ENCODE peak calls at places on chromosomes 6 and 20, in eight cellular contexts. One of them, this sample, is unnamed.

GRCh38 chr6:125574604-125575003 is 174.8 kb upstream of the HEY2 start:
- DNase-seq in cardiac muscle cell: no peak
- DNase-seq in brain microvascular endothelial cell: no peak
- DNase-seq in substantia nigra: no peak
- DNase-seq in psoas muscle: no peak
- DNase-seq in breast epithelium: no peak
- DNase-seq in upper lobe of right lung: no peak
- DNase-seq in CD8-positive, alpha-beta T cell: no peak
- DNase-seq in this sample: no peak

GRCh38 chr6:52598123-52598823 is 21.4 kb upstream of the TRAM2 start:
- DNase-seq in cardiac muscle cell: peak; percentile 88
- DNase-seq in brain microvascular endothelial cell: peak; percentile 85
- DNase-seq in substantia nigra: peak; percentile 41
- DNase-seq in psoas muscle: peak; percentile 62
- DNase-seq in breast epithelium: peak; percentile 27
- DNase-seq in upper lobe of right lung: no peak
- DNase-seq in CD8-positive, alpha-beta T cell: no peak
- DNase-seq in this sample: peak; percentile 73

GRCh38 chr20:40390654-40391053 is 298.4 kb downstream of the MAFB start:
- DNase-seq in cardiac muscle cell: no peak
- DNase-seq in brain microvascular endothelial cell: no peak
- DNase-seq in substantia nigra: no peak
- DNase-seq in psoas muscle: no peak
- DNase-seq in breast epithelium: no peak
- DNase-seq in upper lobe of right lung: no peak
- DNase-seq in CD8-positive, alpha-beta T cell: no peak
- DNase-seq in this sample: no peak

GRCh38 chr6:29992792-29993191 is 50.5 kb downstream of the HLA-A start:
- DNase-seq in cardiac muscle cell: no peak
- DNase-seq in brain microvascular endothelial cell: peak; percentile 7
- DNase-seq in substantia nigra: no peak
- DNase-seq in psoas muscle: no peak
- DNase-seq in breast epithelium: no peak
- DNase-seq in upper lobe of right lung: no peak
- DNase-seq in CD8-positive, alpha-beta T cell: no peak
- DNase-seq in this sample: no peak

GRCh38 chr6:97850458-97851218 is 567.6 kb upstream of the MMS22L start:
- DNase-seq in cardiac muscle cell: peak; percentile 3
- DNase-seq in brain microvascular endothelial cell: no peak
- DNase-seq in substantia nigra: no peak
- DNase-seq in psoas muscle: no peak
- DNase-seq in breast epithelium: no peak
- DNase-seq in upper lobe of right lung: no peak
- DNase-seq in CD8-positive, alpha-beta T cell: no peak
- DNase-seq in this sample: no peak

GRCh38 chr6:101444717-101445116 is 51.2 kb downstream of the GRIK2 start:
- DNase-seq in cardiac muscle cell: no peak
- DNase-seq in brain microvascular endothelial cell: no peak
- DNase-seq in substantia nigra: no peak
- DNase-seq in psoas muscle: no peak
- DNase-seq in breast epithelium: no peak
- DNase-seq in upper lobe of right lung: no peak
- DNase-seq in CD8-positive, alpha-beta T cell: no peak
- DNase-seq in this sample: no peak

GRCh38 chr20:5192570-5193431 is 66.0 kb downstream of the CDS2 start:
- DNase-seq in cardiac muscle cell: no peak
- DNase-seq in brain microvascular endothelial cell: no peak
- DNase-seq in substantia nigra: no peak
- DNase-seq in psoas muscle: no peak
- DNase-seq in breast epithelium: no peak
- DNase-seq in upper lobe of right lung: no peak
- DNase-seq in CD8-positive, alpha-beta T cell: no peak
- DNase-seq in this sample: no peak

GRCh38 chr6:166058064-166058739 is 109.4 kb downstream of the TBXT start:
- DNase-seq in cardiac muscle cell: peak; percentile 86
- DNase-seq in brain microvascular endothelial cell: peak; percentile 56
- DNase-seq in substantia nigra: no peak
- DNase-seq in psoas muscle: no peak
- DNase-seq in breast epithelium: no peak
- DNase-seq in upper lobe of right lung: no peak
- DNase-seq in CD8-positive, alpha-beta T cell: no peak
- DNase-seq in this sample: peak; percentile 55

GRCh38 chr20:22456109-22456508 is 128.3 kb downstream of the FOXA2 start:
- DNase-seq in cardiac muscle cell: no peak
- DNase-seq in brain microvascular endothelial cell: no peak
- DNase-seq in substantia nigra: no peak
- DNase-seq in psoas muscle: no peak
- DNase-seq in breast epithelium: no peak
- DNase-seq in upper lobe of right lung: no peak
- DNase-seq in CD8-positive, alpha-beta T cell: no peak
- DNase-seq in this sample: no peak

GRCh38 chr6:109456710-109457595 is 1.4 kb upstream of the MICAL1 start:
- DNase-seq in cardiac muscle cell: peak; percentile 73
- DNase-seq in brain microvascular endothelial cell: no peak
- DNase-seq in substantia nigra: peak; percentile 19
- DNase-seq in psoas muscle: peak; percentile 76
- DNase-seq in breast epithelium: no peak
- DNase-seq in upper lobe of right lung: no peak
- DNase-seq in CD8-positive, alpha-beta T cell: no peak
- DNase-seq in this sample: peak; percentile 84

GRCh38 chr6:12555267-12555666 is 161.3 kb upstream of the PHACTR1 start:
- DNase-seq in cardiac muscle cell: peak; percentile 90
- DNase-seq in brain microvascular endothelial cell: peak; percentile 60
- DNase-seq in substantia nigra: no peak
- DNase-seq in psoas muscle: no peak
- DNase-seq in breast epithelium: no peak
- DNase-seq in upper lobe of right lung: no peak
- DNase-seq in CD8-positive, alpha-beta T cell: no peak
- DNase-seq in this sample: no peak

GRCh38 chr20:13739726-13740649 is 44.7 kb downstream of the ESF1 start:
- DNase-seq in cardiac muscle cell: peak; percentile 71
- DNase-seq in brain microvascular endothelial cell: no peak
- DNase-seq in substantia nigra: no peak
- DNase-seq in psoas muscle: no peak
- DNase-seq in breast epithelium: no peak
- DNase-seq in upper lobe of right lung: no peak
- DNase-seq in CD8-positive, alpha-beta T cell: no peak
- DNase-seq in this sample: no peak

GRCh38 chr6:42390228-42390934 is 61.3 kb downstream of the TRERF1 start:
- DNase-seq in cardiac muscle cell: no peak
- DNase-seq in brain microvascular endothelial cell: no peak
- DNase-seq in substantia nigra: no peak
- DNase-seq in psoas muscle: no peak
- DNase-seq in breast epithelium: no peak
- DNase-seq in upper lobe of right lung: no peak
- DNase-seq in CD8-positive, alpha-beta T cell: peak; percentile 62
- DNase-seq in this sample: no peak

GRCh38 chr6:80163754-80164187 is 57.3 kb downstream of the BCKDHB start:
- DNase-seq in cardiac muscle cell: peak; percentile 60
- DNase-seq in brain microvascular endothelial cell: peak; percentile 64
- DNase-seq in substantia nigra: no peak
- DNase-seq in psoas muscle: no peak
- DNase-seq in breast epithelium: no peak
- DNase-seq in upper lobe of right lung: no peak
- DNase-seq in CD8-positive, alpha-beta T cell: no peak
- DNase-seq in this sample: no peak

GRCh38 chr6:37109714-37110454 is 60.1 kb upstream of the PIM1 start:
- DNase-seq in cardiac muscle cell: no peak
- DNase-seq in brain microvascular endothelial cell: no peak
- DNase-seq in substantia nigra: no peak
- DNase-seq in psoas muscle: no peak
- DNase-seq in breast epithelium: no peak
- DNase-seq in upper lobe of right lung: no peak
- DNase-seq in CD8-positive, alpha-beta T cell: no peak
- DNase-seq in this sample: no peak

GRCh38 chr6:75437451-75438185 is 56.0 kb downstream of the FILIP1 start:
- DNase-seq in cardiac muscle cell: peak; percentile 74
- DNase-seq in brain microvascular endothelial cell: peak; percentile 46
- DNase-seq in substantia nigra: no peak
- DNase-seq in psoas muscle: no peak
- DNase-seq in breast epithelium: no peak
- DNase-seq in upper lobe of right lung: no peak
- DNase-seq in CD8-positive, alpha-beta T cell: no peak
- DNase-seq in this sample: peak; percentile 18

GRCh38 chr6:80143312-80143960 is 37.0 kb downstream of the BCKDHB start:
- DNase-seq in cardiac muscle cell: peak; percentile 94
- DNase-seq in brain microvascular endothelial cell: peak; percentile 87
- DNase-seq in substantia nigra: peak; percentile 24
- DNase-seq in psoas muscle: peak; percentile 30
- DNase-seq in breast epithelium: peak; percentile 45
- DNase-seq in upper lobe of right lung: no peak
- DNase-seq in CD8-positive, alpha-beta T cell: no peak
- DNase-seq in this sample: peak; percentile 53

GRCh38 chr6:72624557-72625160 is 2.8 kb downstream of the KCNQ5 start:
- DNase-seq in cardiac muscle cell: peak; percentile 44
- DNase-seq in brain microvascular endothelial cell: no peak
- DNase-seq in substantia nigra: no peak
- DNase-seq in psoas muscle: no peak
- DNase-seq in breast epithelium: no peak
- DNase-seq in upper lobe of right lung: no peak
- DNase-seq in CD8-positive, alpha-beta T cell: no peak
- DNase-seq in this sample: no peak

GRCh38 chr6:17497701-17498100 is 102.4 kb upstream of the FAM8A1 start:
- DNase-seq in cardiac muscle cell: no peak
- DNase-seq in brain microvascular endothelial cell: no peak
- DNase-seq in substantia nigra: no peak
- DNase-seq in psoas muscle: no peak
- DNase-seq in breast epithelium: no peak
- DNase-seq in upper lobe of right lung: no peak
- DNase-seq in CD8-positive, alpha-beta T cell: no peak
- DNase-seq in this sample: no peak

GRCh38 chr6:11121851-11122250 is 10.3 kb upstream of the ERVFRD-1 start:
- DNase-seq in cardiac muscle cell: peak; percentile 40
- DNase-seq in brain microvascular endothelial cell: peak; percentile 21
- DNase-seq in substantia nigra: no peak
- DNase-seq in psoas muscle: no peak
- DNase-seq in breast epithelium: no peak
- DNase-seq in upper lobe of right lung: no peak
- DNase-seq in CD8-positive, alpha-beta T cell: no peak
- DNase-seq in this sample: no peak

GRCh38 chr6:3359091-3359752 is 97.6 kb downstream of the SLC22A23 start:
- DNase-seq in cardiac muscle cell: no peak
- DNase-seq in brain microvascular endothelial cell: no peak
- DNase-seq in substantia nigra: no peak
- DNase-seq in psoas muscle: no peak
- DNase-seq in breast epithelium: no peak
- DNase-seq in upper lobe of right lung: no peak
- DNase-seq in CD8-positive, alpha-beta T cell: no peak
- DNase-seq in this sample: no peak

GRCh38 chr6:14177413-14178082 is 60.0 kb downstream of the CD83 start:
- DNase-seq in cardiac muscle cell: no peak
- DNase-seq in brain microvascular endothelial cell: no peak
- DNase-seq in substantia nigra: no peak
- DNase-seq in psoas muscle: no peak
- DNase-seq in breast epithelium: no peak
- DNase-seq in upper lobe of right lung: no peak
- DNase-seq in CD8-positive, alpha-beta T cell: no peak
- DNase-seq in this sample: no peak

GRCh38 chr6:109094351-109095035 is at the start of gene SESN1:
- DNase-seq in cardiac muscle cell: peak; percentile 100
- DNase-seq in brain microvascular endothelial cell: peak; percentile 89
- DNase-seq in substantia nigra: peak; percentile 82
- DNase-seq in psoas muscle: peak; percentile 93
- DNase-seq in breast epithelium: peak; percentile 91
- DNase-seq in upper lobe of right lung: peak; percentile 97
- DNase-seq in CD8-positive, alpha-beta T cell: peak; percentile 84
- DNase-seq in this sample: peak; percentile 97

GRCh38 chr6:16104624-16105023 is 24.3 kb upstream of the MYLIP start:
- DNase-seq in cardiac muscle cell: no peak
- DNase-seq in brain microvascular endothelial cell: no peak
- DNase-seq in substantia nigra: no peak
- DNase-seq in psoas muscle: no peak
- DNase-seq in breast epithelium: no peak
- DNase-seq in upper lobe of right lung: no peak
- DNase-seq in CD8-positive, alpha-beta T cell: no peak
- DNase-seq in this sample: no peak
- H3K27ac ChIP-seq in cardiac muscle cell: no peak overlapping the region
- H3K27ac ChIP-seq in brain microvascular endothelial cell: no peak overlapping the region
- H3K27ac ChIP-seq in substantia nigra: no peak overlapping the region
- H3K27ac ChIP-seq in psoas muscle: peak overlapping the region; percentile 82
- H3K27ac ChIP-seq in breast epithelium: no peak overlapping the region
- H3K27ac ChIP-seq in upper lobe of right lung: no peak overlapping the region
- H3K27ac ChIP-seq in CD8-positive, alpha-beta T cell: no peak overlapping the region
- H3K27ac ChIP-seq in this sample: no peak overlapping the region

GRCh38 chr20:33689493-33689892 is 3.3 kb upstream of the E2F1 start:
- DNase-seq in cardiac muscle cell: no peak
- DNase-seq in brain microvascular endothelial cell: no peak
- DNase-seq in substantia nigra: no peak
- DNase-seq in psoas muscle: no peak
- DNase-seq in breast epithelium: no peak
- DNase-seq in upper lobe of right lung: no peak
- DNase-seq in CD8-positive, alpha-beta T cell: no peak
- DNase-seq in this sample: no peak

GRCh38 chr20:33687370-33687915 is 1.3 kb upstream of the E2F1 start:
- DNase-seq in cardiac muscle cell: peak; percentile 83
- DNase-seq in brain microvascular endothelial cell: peak; percentile 36
- DNase-seq in substantia nigra: no peak
- DNase-seq in psoas muscle: no peak
- DNase-seq in breast epithelium: no peak
- DNase-seq in upper lobe of right lung: no peak
- DNase-seq in CD8-positive, alpha-beta T cell: no peak
- DNase-seq in this sample: no peak

GRCh38 chr20:33687993-33688937 is 2.1 kb upstream of the E2F1 start:
- DNase-seq in cardiac muscle cell: no peak
- DNase-seq in brain microvascular endothelial cell: no peak
- DNase-seq in substantia nigra: no peak
- DNase-seq in psoas muscle: no peak
- DNase-seq in breast epithelium: no peak
- DNase-seq in upper lobe of right lung: no peak
- DNase-seq in CD8-positive, alpha-beta T cell: no peak
- DNase-seq in this sample: no peak

GRCh38 chr20:33688938-33689424 is 2.8 kb upstream of the E2F1 start:
- DNase-seq in cardiac muscle cell: no peak
- DNase-seq in brain microvascular endothelial cell: no peak
- DNase-seq in substantia nigra: no peak
- DNase-seq in psoas muscle: no peak
- DNase-seq in breast epithelium: no peak
- DNase-seq in upper lobe of right lung: no peak
- DNase-seq in CD8-positive, alpha-beta T cell: no peak
- DNase-seq in this sample: peak; percentile 55

GRCh38 chr20:33689973-33690372 is 3.8 kb upstream of the E2F1 start:
- DNase-seq in cardiac muscle cell: peak; percentile 85
- DNase-seq in brain microvascular endothelial cell: peak; percentile 81
- DNase-seq in substantia nigra: peak; percentile 27
- DNase-seq in psoas muscle: no peak
- DNase-seq in breast epithelium: no peak
- DNase-seq in upper lobe of right lung: no peak
- DNase-seq in CD8-positive, alpha-beta T cell: peak; percentile 72
- DNase-seq in this sample: no peak
- H3K27ac ChIP-seq in cardiac muscle cell: no peak overlapping the region
- H3K27ac ChIP-seq in brain microvascular endothelial cell: peak overlapping the region; percentile 44
- H3K27ac ChIP-seq in substantia nigra: peak overlapping the region; percentile 97
- H3K27ac ChIP-seq in psoas muscle: no peak overlapping the region
- H3K27ac ChIP-seq in breast epithelium: no peak overlapping the region
- H3K27ac ChIP-seq in upper lobe of right lung: no peak overlapping the region
- H3K27ac ChIP-seq in CD8-positive, alpha-beta T cell: no peak overlapping the region
- H3K27ac ChIP-seq in this sample: no peak overlapping the region

GRCh38 chr6:26017567-26017966 is 55.0 kb downstream of the TRIM38 start:
- DNase-seq in cardiac muscle cell: peak; percentile 89
- DNase-seq in brain microvascular endothelial cell: peak; percentile 96
- DNase-seq in substantia nigra: peak; percentile 31
- DNase-seq in psoas muscle: peak; percentile 62
- DNase-seq in breast epithelium: peak; percentile 83
- DNase-seq in upper lobe of right lung: peak; percentile 81
- DNase-seq in CD8-positive, alpha-beta T cell: peak; percentile 62
- DNase-seq in this sample: peak; percentile 86
- H3K27ac ChIP-seq in cardiac muscle cell: no peak overlapping the region
- H3K27ac ChIP-seq in brain microvascular endothelial cell: peak overlapping the region; percentile 65
- H3K27ac ChIP-seq in substantia nigra: peak overlapping the region; percentile 6
- H3K27ac ChIP-seq in psoas muscle: peak overlapping the region; percentile 50
- H3K27ac ChIP-seq in breast epithelium: peak overlapping the region; percentile 90
- H3K27ac ChIP-seq in upper lobe of right lung: peak overlapping the region; percentile 67
- H3K27ac ChIP-seq in CD8-positive, alpha-beta T cell: no peak overlapping the region
- H3K27ac ChIP-seq in this sample: peak overlapping the region; percentile 82

GRCh38 chr20:19958243-19958642 is 58.9 kb upstream of the NAA20 start:
- DNase-seq in cardiac muscle cell: no peak
- DNase-seq in brain microvascular endothelial cell: no peak
- DNase-seq in substantia nigra: no peak
- DNase-seq in psoas muscle: no peak
- DNase-seq in breast epithelium: peak; percentile 67
- DNase-seq in upper lobe of right lung: no peak
- DNase-seq in CD8-positive, alpha-beta T cell: no peak
- DNase-seq in this sample: no peak
- H3K27ac ChIP-seq in cardiac muscle cell: no peak overlapping the region
- H3K27ac ChIP-seq in brain microvascular endothelial cell: no peak overlapping the region
- H3K27ac ChIP-seq in substantia nigra: no peak overlapping the region
- H3K27ac ChIP-seq in psoas muscle: no peak overlapping the region
- H3K27ac ChIP-seq in breast epithelium: peak overlapping the region; percentile 66
- H3K27ac ChIP-seq in upper lobe of right lung: no peak overlapping the region
- H3K27ac ChIP-seq in CD8-positive, alpha-beta T cell: no peak overlapping the region
- H3K27ac ChIP-seq in this sample: no peak overlapping the region

This sample was measured in right cardiac atrium.